ENCODE peak calls at places on chromosomes 3 and 15, in nine cellular contexts. K, E, R, F, B, V, T, C and U are unnamed samples.

GRCh38 chr3:4979401-4980228 is at the start of gene BHLHE40:
- DNase-seq in K (no peak), E (no peak), R (no peak), F (no peak), B (peak; percentile 52), V (no peak), T (no peak), C (no peak), U (no peak)

GRCh38 chr15:79924379-79924778 is 27.6 kb upstream of the MTHFS start:
- DNase-seq in K (no peak), E (no peak), R (no peak), F (no peak), B (peak; percentile 22), V (no peak), T (no peak), C (no peak), U (no peak)

GRCh38 chr3:111568906-111569305 is 26.2 kb downstream of the ZBED2 start:
- DNase-seq in K (peak; percentile 42), E (no peak), R (no peak), F (no peak), B (no peak), V (no peak), T (no peak), C (no peak), U (no peak)

GRCh38 chr3:162468791-162469190 is 972.2 kb downstream of the OTOL1 start:
- DNase-seq in K (no peak), E (no peak), R (no peak), F (no peak), B (no peak), V (no peak), T (no peak), C (no peak), U (no peak)

GRCh38 chr3:197050511-197050910 is 20.9 kb upstream of the MELTF start:
- DNase-seq in K (no peak), E (no peak), R (no peak), F (no peak), B (no peak), V (no peak), T (no peak), C (no peak), U (no peak)

GRCh38 chr3:124174463-124174862 is 182.5 kb upstream of the ROPN1 start:
- DNase-seq in K (no peak), E (no peak), R (no peak), F (no peak), B (no peak), V (peak; percentile 79), T (no peak), C (no peak), U (no peak)

GRCh38 chr3:174659516-174659915 is 199.6 kb upstream of the NAALADL2 start:
- DNase-seq in K (no peak), E (no peak), R (no peak), F (no peak), B (no peak), V (peak; percentile 12), T (no peak), C (no peak), U (no peak)

GRCh38 chr3:71504250-71505036 is 79.1 kb downstream of the FOXP1 start:
- DNase-seq in K (peak; percentile 99), E (peak; percentile 35), R (peak; percentile 64), F (no peak), B (no peak), V (no peak), T (peak; percentile 85), C (peak; percentile 84), U (no peak)

GRCh38 chr3:50623840-50624474 is 7.0 kb downstream of the MAPKAPK3 start:
- DNase-seq in K (peak; percentile 28), E (no peak), R (no peak), F (no peak), B (no peak), V (no peak), T (no peak), C (no peak), U (no peak)

GRCh38 chr3:46228259-46229222 is 13.7 kb upstream of the CCR3 start:
- DNase-seq in K (peak; percentile 19), E (no peak), R (no peak), F (no peak), B (peak; percentile 18), V (no peak), T (no peak), C (no peak), U (no peak)
- TF ChIP-seq CTCF in K (no peak), E (no peak), R (no peak), F (no peak), B (no peak), V (no peak), T (no peak), C (no peak), U (no peak)

GRCh38 chr3:153623834-153624233 is 461.8 kb downstream of the RAP2B start:
- DNase-seq in K (no peak), E (no peak), R (no peak), F (no peak), B (no peak), V (no peak), T (no peak), C (no peak), U (no peak)

GRCh38 chr3:153624310-153625030 is 462.4 kb downstream of the RAP2B start:
- DNase-seq in K (no peak), E (no peak), R (no peak), F (no peak), B (no peak), V (no peak), T (no peak), C (no peak), U (no peak)

GRCh38 chr3:153626158-153626557 is 464.1 kb downstream of the RAP2B start:
- DNase-seq in K (no peak), E (no peak), R (no peak), F (no peak), B (no peak), V (no peak), T (no peak), C (no peak), U (no peak)

GRCh38 chr3:153628591-153628990 is 466.6 kb downstream of the RAP2B start:
- DNase-seq in K (no peak), E (peak; percentile 10), R (no peak), F (no peak), B (no peak), V (no peak), T (no peak), C (no peak), U (no peak)

GRCh38 chr3:153625506-153625905 is 463.5 kb downstream of the RAP2B start:
- DNase-seq in K (no peak), E (no peak), R (no peak), F (no peak), B (no peak), V (peak; percentile 70), T (no peak), C (no peak), U (no peak)
- TF ChIP-seq CTCF in K (peak; percentile 12), E (no peak), R (peak; percentile 18), F (no peak), B (no peak), V (peak; percentile 57), T (no peak), C (no peak), U (no peak)

GRCh38 chr3:190721330-190721729 is 141.2 kb downstream of the GMNC start:
- DNase-seq in K (peak; percentile 7), E (no peak), R (no peak), F (no peak), B (no peak), V (no peak), T (no peak), C (no peak), U (no peak)

GRCh38 chr3:190716961-190717360 is 145.5 kb downstream of the GMNC start:
- DNase-seq in K (no peak), E (no peak), R (no peak), F (no peak), B (no peak), V (no peak), T (no peak), C (no peak), U (no peak)

GRCh38 chr3:190718097-190718496 is 144.4 kb downstream of the GMNC start:
- DNase-seq in K (peak; percentile 7), E (no peak), R (no peak), F (no peak), B (no peak), V (no peak), T (peak; percentile 2), C (no peak), U (no peak)

GRCh38 chr3:190722181-190722905 is 140.2 kb downstream of the GMNC start:
- DNase-seq in K (peak; percentile 29), E (no peak), R (no peak), F (no peak), B (no peak), V (no peak), T (no peak), C (no peak), U (no peak)

GRCh38 chr3:190718691-190719090 is 143.8 kb downstream of the GMNC start:
- DNase-seq in K (peak; percentile 87), E (no peak), R (peak; percentile 61), F (no peak), B (no peak), V (no peak), T (no peak), C (peak; percentile 74), U (no peak)
- TF ChIP-seq CTCF in K (no peak), E (no peak), R (no peak), F (no peak), B (no peak), V (no peak), T (no peak), C (no peak), U (no peak)

GRCh38 chr15:100205549-100206295 is 136.1 kb downstream of the ADAMTS17 start:
- DNase-seq in K (no peak), E (no peak), R (no peak), F (no peak), B (peak; percentile 55), V (no peak), T (no peak), C (no peak), U (no peak)

GRCh38 chr15:100204771-100205170 is 137.0 kb downstream of the ADAMTS17 start:
- DNase-seq in K (no peak), E (no peak), R (no peak), F (no peak), B (no peak), V (no peak), T (no peak), C (no peak), U (no peak)

GRCh38 chr15:100204211-100204610 is 137.6 kb downstream of the ADAMTS17 start:
- DNase-seq in K (no peak), E (no peak), R (no peak), F (no peak), B (no peak), V (no peak), T (no peak), C (no peak), U (no peak)

GRCh38 chr15:100207053-100207452 is 134.7 kb downstream of the ADAMTS17 start:
- DNase-seq in K (no peak), E (peak; percentile 41), R (no peak), F (no peak), B (peak; percentile 23), V (peak; percentile 9), T (no peak), C (no peak), U (no peak)

GRCh38 chr15:100206643-100207042 is 135.1 kb downstream of the ADAMTS17 start:
- DNase-seq in K (no peak), E (no peak), R (no peak), F (no peak), B (no peak), V (no peak), T (no peak), C (no peak), U (no peak)
- TF ChIP-seq CTCF in K (no peak), E (no peak), R (no peak), F (no peak), B (no peak), V (no peak), T (no peak), C (no peak), U (no peak)

GRCh38 chr15:40847225-40847961 is 3.5 kb downstream of the SPINT1 start:
- DNase-seq in K (peak; percentile 36), E (peak; percentile 46), R (no peak), F (peak; percentile 30), B (peak; percentile 95), V (peak; percentile 88), T (peak; percentile 64), C (no peak), U (no peak)
- TF ChIP-seq CTCF in K (no peak), E (no peak), R (no peak), F (no peak), B (no peak), V (no peak), T (no peak), C (no peak), U (no peak)